ENCODE peak calls at places on chromosomes 16 and 17, in seven cellular contexts. O is heart right ventricle, L is lung, I is AG04449, R is fibroblast of pulmonary artery, H is AG04450, G is hepatocyte. V is an unnamed sample.

GRCh38 chr17:7632492-7632894 is 2.6 kb downstream of the SHBG start:
- DNase-seq in O (peak; percentile 17), L (no peak), I (no peak), R (peak; percentile 73), H (no peak), G (no peak), V (no peak)

GRCh38 chr17:41687828-41688640 is 651 bp upstream of the EIF1 start:
- DNase-seq in O (peak; percentile 65), L (peak; percentile 66), I (no peak), R (peak; percentile 43), H (no peak), G (peak; percentile 69), V (no peak)

GRCh38 chr16:81469710-81470481 is 25.3 kb downstream of the CMIP start:
- DNase-seq in O (no peak), L (no peak), I (no peak), R (no peak), H (no peak), G (no peak), V (no peak)

GRCh38 chr16:79173101-79173500 is 427.4 kb downstream of the MAF start:
- DNase-seq in O (no peak), L (no peak), I (no peak), R (no peak), H (no peak), G (no peak), V (no peak)

GRCh38 chr16:12988071-12988470 is 86.7 kb downstream of the SHISA9 start:
- DNase-seq in O (no peak), L (no peak), I (no peak), R (no peak), H (no peak), G (no peak), V (no peak)

GRCh38 chr17:62670202-62670821 is 42.8 kb downstream of the MRC2 start:
- DNase-seq in O (no peak), L (no peak), I (no peak), R (no peak), H (no peak), G (no peak), V (no peak)

GRCh38 chr16:47493358-47494337 is 32.5 kb downstream of the PHKB start:
- DNase-seq in O (no peak), L (no peak), I (no peak), R (no peak), H (no peak), G (no peak), V (no peak)

GRCh38 chr17:83012161-83012800 is 67.1 kb upstream of the METRNL start:
- DNase-seq in O (no peak), L (no peak), I (no peak), R (no peak), H (no peak), G (no peak), V (peak; percentile 6)

GRCh38 chr17:77444653-77445029 is 303.9 kb downstream of the SEC14L1 start:
- DNase-seq in O (peak; percentile 69), L (no peak), I (no peak), R (peak; percentile 68), H (no peak), G (no peak), V (no peak)

GRCh38 chr17:9162275-9162985 is 141.1 kb downstream of the NTN1 start:
- DNase-seq in O (no peak), L (no peak), I (no peak), R (no peak), H (no peak), G (no peak), V (no peak)

GRCh38 chr17:52666264-52666663 is 507.8 kb upstream of the CA10 start:
- DNase-seq in O (no peak), L (no peak), I (no peak), R (no peak), H (no peak), G (no peak), V (no peak)

GRCh38 chr17:71919181-71919580 is 201.6 kb upstream of the SOX9 start:
- DNase-seq in O (no peak), L (no peak), I (no peak), R (no peak), H (no peak), G (no peak), V (no peak)

GRCh38 chr17:82859431-82860403 is 19.9 kb upstream of the ZNF750 start:
- DNase-seq in O (no peak), L (no peak), I (no peak), R (peak; percentile 60), H (no peak), G (peak; percentile 73), V (no peak)

GRCh38 chr16:75011634-75012307 is 12.9 kb downstream of the ZNRF1 start:
- DNase-seq in O (peak; percentile 38), L (no peak), I (peak; percentile 67), R (peak; percentile 85), H (peak; percentile 51), G (peak; percentile 35), V (no peak)

GRCh38 chr16:65061263-65061662 is 60.6 kb downstream of the CDH11 start:
- DNase-seq in O (no peak), L (no peak), I (no peak), R (no peak), H (no peak), G (no peak), V (no peak)

GRCh38 chr17:8375738-8376259 is 705 bp downstream of the KRABD2 start:
- DNase-seq in O (no peak), L (no peak), I (no peak), R (no peak), H (no peak), G (peak; percentile 54), V (no peak)

GRCh38 chr17:29713626-29714025 is 90.9 kb upstream of the CORO6 start:
- DNase-seq in O (no peak), L (no peak), I (no peak), R (no peak), H (no peak), G (no peak), V (no peak)

GRCh38 chr17:50272711-50273653 is 1.3 kb upstream of the TMEM92 start:
- DNase-seq in O (peak; percentile 38), L (no peak), I (no peak), R (peak; percentile 53), H (no peak), G (peak; percentile 81), V (peak; percentile 74)

GRCh38 chr16:67526149-67526732 is 2.4 kb upstream of the RIPOR1 start:
- DNase-seq in O (no peak), L (no peak), I (no peak), R (peak; percentile 24), H (no peak), G (no peak), V (no peak)

GRCh38 chr16:17356243-17356933 is 114.4 kb downstream of the XYLT1 start:
- DNase-seq in O (no peak), L (no peak), I (no peak), R (no peak), H (no peak), G (no peak), V (no peak)

GRCh38 chr17:4124994-4125393 is 17.8 kb downstream of the ZZEF1 start:
- DNase-seq in O (no peak), L (no peak), I (no peak), R (no peak), H (no peak), G (no peak), V (no peak)
- TF ChIP-seq CTCF in O (no peak), L (no peak), I (no peak), R (no peak), H (no peak), G (no peak), V (no peak)

GRCh38 chr17:35183332-35183731 is 10.9 kb downstream of the SLC35G3 start:
- DNase-seq in O (no peak), L (no peak), I (no peak), R (no peak), H (no peak), G (no peak), V (no peak)
- TF ChIP-seq CTCF in O (no peak), L (no peak), I (no peak), R (no peak), H (no peak), G (no peak), V (no peak)

GRCh38 chr17:21289902-21290571 is 5.5 kb downstream of the MAP2K3 start:
- DNase-seq in O (peak; percentile 85), L (no peak), I (no peak), R (no peak), H (no peak), G (no peak), V (no peak)
- TF ChIP-seq CTCF in O (peak; percentile 8), L (no peak), I (no peak), R (no peak), H (no peak), G (no peak), V (no peak)

GRCh38 chr16:86985656-86986030 is 331.5 kb downstream of the C16orf95 start:
- DNase-seq in O (no peak), L (no peak), I (no peak), R (no peak), H (no peak), G (no peak), V (no peak)

GRCh38 chr16:86986136-86986535 is 331.1 kb downstream of the C16orf95 start:
- DNase-seq in O (no peak), L (no peak), I (no peak), R (no peak), H (no peak), G (no peak), V (no peak)

GRCh38 chr16:86983621-86984020 is 333.6 kb downstream of the C16orf95 start:
- DNase-seq in O (no peak), L (no peak), I (no peak), R (no peak), H (no peak), G (no peak), V (no peak)

GRCh38 chr16:86984286-86984685 is 332.9 kb downstream of the C16orf95 start:
- DNase-seq in O (no peak), L (no peak), I (no peak), R (no peak), H (no peak), G (no peak), V (no peak)

DNA sequence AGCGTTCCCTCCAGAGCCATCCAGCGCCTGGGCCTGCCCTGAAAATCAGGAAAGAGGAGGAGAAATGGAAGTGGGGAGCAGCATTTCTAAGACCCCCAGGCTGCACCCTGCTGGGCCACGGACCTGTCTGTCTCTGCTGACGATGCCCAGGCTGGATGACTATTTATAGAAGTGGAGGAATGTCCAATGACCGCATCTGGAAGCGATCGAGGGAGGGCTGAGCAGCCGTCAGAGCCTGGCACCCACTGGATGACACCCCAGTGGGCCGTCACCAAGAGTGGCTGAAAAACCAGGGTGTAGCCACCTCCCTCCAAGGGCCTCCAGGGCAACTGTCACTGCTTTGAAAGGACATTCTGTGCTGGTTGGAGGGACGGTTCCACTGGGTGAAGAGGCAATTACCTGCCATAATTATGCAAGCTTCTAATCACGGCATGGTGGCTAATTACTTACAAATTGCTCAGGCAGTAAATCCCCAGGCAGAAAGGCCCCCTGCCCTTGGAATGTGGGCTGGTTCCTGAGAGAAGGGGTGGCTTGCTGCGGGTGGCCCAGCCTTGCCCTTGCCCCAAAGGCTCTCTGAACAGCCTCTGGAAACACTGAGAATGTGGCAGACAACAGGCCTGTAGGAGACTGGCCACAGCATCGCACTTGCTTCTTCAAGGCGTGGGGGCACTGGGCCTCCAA is 332.1 kb downstream of the C16orf95 start:
- DNase-seq in O (peak; percentile 77), L (no peak), I (no peak), R (no peak), H (no peak), G (peak; percentile 30), V (no peak)
- TF ChIP-seq CTCF in O (no peak), L (no peak), I (no peak), R (no peak), H (no peak), G (no peak), V (no peak)